ENCODE peak calls at places on chromosomes 16 and 17, in nine cellular contexts. W is AG04450, R is HS-5, H is iris pigment epithelial cell, O is T-helper 1 cell, C is globus pallidus, E is cardiac muscle cell, Y is Karpas-422, M is posterior cingulate gyrus. I is an unnamed sample.
A peak's percentile ranks its signal among the peaks of the same experiment; 100 is the strongest.

GRCh38 chr17:77184474-77184873 is 43.7 kb downstream of the SEC14L1 start:
- DNase-seq in R (no peak), C (no peak), W (no peak), M (no peak), E (peak; percentile 39), Y (no peak), O (no peak), H (peak; percentile 59), I (no peak)

GRCh38 chr17:40582328-40582901 is 17.1 kb upstream of the CCR7 start:
- DNase-seq in R (no peak), M (no peak), E (no peak), Y (no peak), C (no peak), O (no peak), H (no peak), W (no peak), I (no peak)

GRCh38 chr17:38922538-38923291 is 2.7 kb upstream of the LASP1NB start:
- DNase-seq in O (no peak), E (peak; percentile 90), M (no peak), C (peak; percentile 49), Y (peak; percentile 48), W (no peak), H (peak; percentile 65), R (no peak), I (no peak)

GRCh38 chr17:83081561-83082201 is 2.3 kb downstream of the METRNL start:
- DNase-seq in Y (no peak), M (no peak), O (no peak), H (no peak), R (no peak), W (no peak), C (no peak), E (no peak), I (no peak)

GRCh38 chr16:21599994-21600773 is 807 bp downstream of the METTL9 start:
- DNase-seq in Y (peak; percentile 74), C (peak; percentile 25), O (no peak), H (peak; percentile 69), W (no peak), M (no peak), E (peak; percentile 48), R (no peak), I (no peak)

GRCh38 chr16:55567382-55567781 is 898 bp downstream of the CAPNS2 start:
- DNase-seq in M (no peak), O (no peak), C (no peak), W (no peak), E (peak; percentile 91), Y (no peak), R (no peak), H (peak; percentile 47), I (no peak)

GRCh38 chr17:15444805-15445204 is 22.6 kb downstream of the CDRT4 start:
- DNase-seq in Y (no peak), W (no peak), H (peak; percentile 85), M (no peak), R (no peak), C (no peak), E (no peak), O (no peak), I (no peak)

GRCh38 chr16:72877374-72878028 is 170.4 kb downstream of the ZFHX3 start:
- DNase-seq in O (no peak), Y (no peak), H (peak; percentile 89), C (no peak), E (peak; percentile 75), M (no peak), R (peak; percentile 85), W (no peak), I (no peak)

GRCh38 chr16:81623365-81624102 is 155.6 kb upstream of the PLCG2 start:
- DNase-seq in Y (peak; percentile 87), M (peak; percentile 51), W (no peak), O (no peak), E (peak; percentile 65), R (no peak), H (peak; percentile 45), C (peak; percentile 54), I (peak; percentile 32)

GRCh38 chr16:73878616-73879015 is 418.0 kb upstream of the PSMD7 start:
- DNase-seq in C (peak; percentile 72), E (peak; percentile 82), Y (peak; percentile 82), M (no peak), W (peak; percentile 39), O (no peak), H (peak; percentile 77), R (peak; percentile 24), I (peak; percentile 7)

GRCh38 chr17:79137791-79138190 is 63.2 kb downstream of the ENGASE start:
- DNase-seq in H (no peak), M (peak; percentile 19), C (no peak), E (no peak), Y (no peak), O (no peak), W (no peak), R (no peak), I (no peak)

GRCh38 chr17:57983446-57983845 is 4.6 kb downstream of the VEZF1 start:
- DNase-seq in W (no peak), E (no peak), C (no peak), H (no peak), R (no peak), O (no peak), M (no peak), Y (no peak), I (no peak)

GRCh38 chr17:1532836-1533602 is 16.6 kb upstream of the INPP5K start:
- DNase-seq in Y (peak; percentile 82), M (no peak), C (no peak), H (peak; percentile 24), E (peak; percentile 10), W (no peak), R (no peak), O (no peak), I (no peak)

GRCh38 chr16:51510416-51510815 is 359.3 kb upstream of the SALL1 start:
- DNase-seq in H (no peak), E (no peak), W (no peak), R (no peak), M (peak; percentile 26), C (peak; percentile 60), Y (no peak), O (no peak), I (no peak)

GRCh38 chr16:69559164-69559563 is 6.6 kb upstream of the NFAT5 start:
- DNase-seq in M (no peak), E (no peak), C (no peak), O (no peak), H (no peak), W (no peak), Y (no peak), R (no peak), I (no peak)

GRCh38 chr16:87056083-87056482 is 261.1 kb downstream of the C16orf95 start:
- DNase-seq in R (no peak), H (peak; percentile 39), E (peak; percentile 39), C (no peak), M (no peak), W (no peak), O (no peak), Y (no peak), I (no peak)

GRCh38 chr17:61868074-61868473 is 4.7 kb upstream of the BRIP1 start:
- DNase-seq in H (no peak), R (no peak), M (no peak), Y (no peak), O (no peak), W (no peak), C (no peak), E (no peak), I (no peak)

GRCh38 chr17:41687828-41688640 is 651 bp upstream of the EIF1 start:
- DNase-seq in R (no peak), H (peak; percentile 26), C (no peak), M (no peak), Y (peak; percentile 81), E (peak; percentile 44), O (no peak), W (no peak), I (no peak)

GRCh38 chr17:596763-597644 is 117.6 kb downstream of the VPS53 start:
- DNase-seq in C (no peak), O (no peak), H (peak; percentile 89), Y (no peak), M (no peak), R (no peak), W (no peak), E (peak; percentile 66), I (no peak)

GRCh38 chr16:77143364-77143763 is 47.6 kb upstream of the MON1B start:
- DNase-seq in E (no peak), C (no peak), Y (no peak), H (no peak), R (no peak), M (no peak), O (no peak), W (no peak), I (no peak)

GRCh38 chr16:86046026-86046713 is 147.2 kb downstream of the IRF8 start:
- DNase-seq in H (no peak), R (no peak), O (no peak), W (no peak), E (no peak), Y (no peak), M (no peak), C (no peak), I (peak; percentile 27)

GRCh38 chr16:64440421-64440831 is 681.4 kb downstream of the CDH11 start:
- DNase-seq in W (peak; percentile 90), C (no peak), O (no peak), M (no peak), H (peak; percentile 95), R (peak; percentile 96), E (peak; percentile 94), Y (no peak), I (peak; percentile 1)

I was measured in nephron progenitor cell.